ENCODE peak calls at places on chromosomes 13 and 19, in four cellular contexts. F, V, J and S are unnamed samples.

GRCh38 chr13:96996886-96997285 is 2.6 kb upstream of the OXGR1 start:
- DNase-seq in V (no peak), J (no peak), F (no peak), S (no peak)

GRCh38 chr19:7850429-7850819 is 20.4 kb downstream of the EVI5L start:
- DNase-seq in J (no peak), V (no peak), F (no peak), S (no peak)

GRCh38 chr19:19304186-19304975 is 15.9 kb downstream of the SUGP1 start:
- DNase-seq in V (peak), J (no peak), F (no peak), S (no peak)

GRCh38 chr19:17645339-17645963 is 42.7 kb downstream of the UNC13A start:
- DNase-seq in F (no peak), V (no peak), J (no peak), S (no peak)

GRCh38 chr19:49403404-49404187 is 15.5 kb downstream of the KASH5 start:
- DNase-seq in F (no peak), J (no peak), V (no peak), S (peak)

GRCh38 chr19:18558202-18558555 is 509 bp downstream of the KXD1 start:
- DNase-seq in V (no peak), F (no peak), J (no peak), S (peak)

GRCh38 chr13:46575321-46575721 is 22.4 kb downstream of the LRCH1 start:
- DNase-seq in F (no peak), V (no peak), J (no peak), S (no peak)

GRCh38 chr13:36395280-36395679 is 37.0 kb upstream of the CCNA1 start:
- DNase-seq in J (no peak), F (no peak), V (no peak), S (no peak)

GRCh38 chr19:48715681-48716171 is 3.8 kb downstream of the MAMSTR start:
- DNase-seq in V (no peak), J (no peak), F (peak), S (no peak)

GRCh38 chr19:56623006-56623405 is 20.0 kb upstream of the SMIM17 start:
- DNase-seq in V (no peak), F (no peak), J (no peak), S (no peak)

GRCh38 chr19:29448046-29448445 is 77.7 kb upstream of the VSTM2B start:
- DNase-seq in F (no peak), J (no peak), V (peak), S (no peak)

GRCh38 chr13:102816633-102817032 is 17.7 kb downstream of the BIVM start:
- DNase-seq in F (no peak), V (no peak), J (no peak), S (no peak)

GRCh38 chr13:102814793-102815192 is 15.9 kb downstream of the BIVM start:
- DNase-seq in V (no peak), F (no peak), J (no peak), S (no peak)

GRCh38 chr13:102812616-102813287 is 13.8 kb downstream of the BIVM start:
- DNase-seq in J (no peak), V (no peak), F (no peak), S (no peak)

GRCh38 chr13:102815788-102816187 is 16.9 kb downstream of the BIVM start:
- DNase-seq in F (no peak), V (no peak), J (no peak), S (no peak)

DNA sequence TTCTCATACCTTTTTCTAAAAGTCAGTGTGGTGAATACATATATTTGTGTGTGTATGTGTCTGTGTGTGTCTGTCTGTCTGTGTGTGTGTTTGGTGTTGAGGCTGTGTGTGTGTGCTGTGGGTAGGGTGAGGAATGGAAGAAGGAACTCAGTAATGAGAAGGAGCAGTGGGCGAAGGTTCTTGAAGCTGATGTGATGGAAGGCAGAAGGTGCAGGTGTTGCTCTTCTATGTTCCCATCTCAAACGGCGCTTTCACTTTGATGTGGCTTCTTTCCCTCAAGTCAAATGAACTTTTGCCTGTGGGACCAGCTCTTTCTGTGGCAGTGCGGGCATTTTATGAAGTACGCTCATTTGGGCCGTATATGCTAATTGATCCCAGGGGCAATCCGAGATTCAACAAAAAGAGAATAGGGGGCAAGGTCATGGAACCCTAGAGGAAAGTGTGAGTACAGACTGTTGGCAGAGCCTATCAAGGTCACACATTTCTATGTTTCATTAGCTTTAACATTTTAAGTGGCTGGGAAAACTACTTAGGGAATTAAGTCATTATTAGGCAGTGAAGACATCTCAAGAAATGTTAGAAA is 15.2 kb downstream of the BIVM start:
- DNase-seq in F (no peak), J (no peak), V (no peak), S (no peak)
- TF ChIP-seq POLR2A in F (no peak), J (no peak), V (no peak), S (no peak)

DNA sequence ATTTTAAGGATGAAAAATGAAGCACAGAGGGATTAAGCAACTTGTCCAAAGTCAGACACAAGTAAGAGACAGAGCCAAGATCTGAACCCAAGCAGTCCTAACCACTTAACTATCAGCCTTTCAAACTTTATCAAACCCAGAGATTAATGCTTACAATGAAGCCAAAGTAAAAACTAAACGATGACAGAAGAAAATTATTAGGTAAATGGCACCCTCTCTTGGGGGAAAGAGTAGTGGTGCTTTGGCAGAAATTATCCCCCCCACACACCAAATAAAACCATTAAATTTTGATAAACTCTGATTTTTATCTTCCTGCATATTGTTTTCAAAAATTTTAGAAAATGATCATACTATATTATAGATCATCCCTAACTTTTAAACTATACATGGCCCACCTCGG is 329.2 kb downstream of the SLC7A1 start:
- DNase-seq in J (no peak), F (no peak), V (no peak), S (no peak)
- TF ChIP-seq CTCF in J (no peak), F (no peak), V (no peak), S (no peak)

GRCh38 chr19:9828551-9829063 is 889 bp downstream of the UBL5 start:
- DNase-seq in V (no peak), F (no peak), J (no peak), S (no peak)

GRCh38 chr19:9823816-9824215 is 3.9 kb upstream of the UBL5 start:
- DNase-seq in F (no peak), J (no peak), V (no peak), S (no peak)

DNA sequence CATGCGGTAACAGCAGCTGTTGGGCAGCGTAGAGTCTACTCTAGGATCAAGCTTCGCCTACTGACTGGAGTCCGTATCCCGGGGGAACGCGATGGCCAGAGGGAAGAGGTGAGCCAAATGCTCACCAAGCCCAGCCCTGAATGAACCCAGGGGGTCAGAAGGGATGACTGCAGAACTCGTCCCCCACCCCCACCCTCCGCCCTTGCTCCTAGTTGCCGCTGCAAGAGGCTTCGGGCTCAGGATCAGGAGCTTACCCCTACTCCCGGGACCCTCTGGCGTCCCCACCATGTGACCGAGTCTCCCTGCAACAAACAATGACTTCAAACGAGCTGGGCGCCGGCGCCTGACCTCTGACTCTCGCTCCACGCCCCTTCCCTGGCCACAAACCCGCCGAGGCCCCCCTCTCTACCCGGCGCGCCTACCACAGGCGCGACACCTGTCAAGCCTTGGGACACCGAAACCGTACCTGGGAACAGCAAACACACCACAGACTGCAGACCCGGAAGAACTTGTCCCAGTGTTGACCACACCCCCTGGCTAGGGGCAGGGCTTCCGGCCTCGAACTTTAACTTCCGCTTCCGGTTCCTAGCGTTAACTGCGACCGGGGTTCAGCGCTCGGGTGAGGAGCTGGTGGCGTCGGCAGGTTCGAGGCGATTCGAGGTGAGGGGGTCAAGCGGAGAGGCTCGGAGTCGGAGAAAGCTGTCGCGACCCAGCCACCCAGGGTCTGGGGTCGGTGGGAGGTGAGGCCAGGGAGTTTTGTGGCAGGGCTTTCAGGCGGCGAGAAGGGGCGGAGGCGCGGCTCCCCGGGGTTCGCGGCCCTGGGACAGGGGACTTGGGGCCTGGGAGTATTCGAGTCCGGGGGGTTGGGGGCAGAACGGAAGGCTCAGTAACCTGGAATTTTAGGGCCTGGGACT is at the start of gene UBL5:
- DNase-seq in F (peak), J (peak), V (peak), S (peak)
- TF ChIP-seq POLR2A in F (peak), J (no peak), V (peak), S (no peak)

GRCh38 chr13:109700176-109700575 is 86.2 kb downstream of the IRS2 start:
- DNase-seq in J (no peak), V (peak), F (peak), S (peak)

GRCh38 chr13:109697936-109698335 is 88.4 kb downstream of the IRS2 start:
- DNase-seq in F (no peak), J (no peak), V (no peak), S (no peak)

GRCh38 chr13:109698779-109699178 is 87.6 kb downstream of the IRS2 start:
- DNase-seq in V (no peak), J (no peak), F (no peak), S (no peak)

GRCh38 chr13:109703250-109703649 is 83.1 kb downstream of the IRS2 start:
- DNase-seq in V (no peak), F (no peak), J (no peak), S (no peak)

GRCh38 chr13:109699628-109700071 is 86.7 kb downstream of the IRS2 start:
- DNase-seq in J (no peak), F (no peak), V (no peak), S (no peak)
- TF ChIP-seq CTCF in J (no peak), F (no peak), V (no peak), S (no peak)

GRCh38 chr19:11261431-11261901 is 858 bp downstream of the DOCK6 start:
- DNase-seq in J (no peak), F (peak), V (no peak), S (no peak)

GRCh38 chr19:11263726-11264125 is 1.4 kb upstream of the DOCK6 start:
- DNase-seq in J (no peak), F (no peak), V (no peak), S (no peak)

GRCh38 chr19:11260996-11261395 is 1.3 kb downstream of the DOCK6 start:
- DNase-seq in F (no peak), V (no peak), J (no peak), S (no peak)

GRCh38 chr19:11264452-11265176 is 2.3 kb upstream of the DOCK6 start:
- DNase-seq in V (peak), J (no peak), F (no peak), S (peak)

DNA sequence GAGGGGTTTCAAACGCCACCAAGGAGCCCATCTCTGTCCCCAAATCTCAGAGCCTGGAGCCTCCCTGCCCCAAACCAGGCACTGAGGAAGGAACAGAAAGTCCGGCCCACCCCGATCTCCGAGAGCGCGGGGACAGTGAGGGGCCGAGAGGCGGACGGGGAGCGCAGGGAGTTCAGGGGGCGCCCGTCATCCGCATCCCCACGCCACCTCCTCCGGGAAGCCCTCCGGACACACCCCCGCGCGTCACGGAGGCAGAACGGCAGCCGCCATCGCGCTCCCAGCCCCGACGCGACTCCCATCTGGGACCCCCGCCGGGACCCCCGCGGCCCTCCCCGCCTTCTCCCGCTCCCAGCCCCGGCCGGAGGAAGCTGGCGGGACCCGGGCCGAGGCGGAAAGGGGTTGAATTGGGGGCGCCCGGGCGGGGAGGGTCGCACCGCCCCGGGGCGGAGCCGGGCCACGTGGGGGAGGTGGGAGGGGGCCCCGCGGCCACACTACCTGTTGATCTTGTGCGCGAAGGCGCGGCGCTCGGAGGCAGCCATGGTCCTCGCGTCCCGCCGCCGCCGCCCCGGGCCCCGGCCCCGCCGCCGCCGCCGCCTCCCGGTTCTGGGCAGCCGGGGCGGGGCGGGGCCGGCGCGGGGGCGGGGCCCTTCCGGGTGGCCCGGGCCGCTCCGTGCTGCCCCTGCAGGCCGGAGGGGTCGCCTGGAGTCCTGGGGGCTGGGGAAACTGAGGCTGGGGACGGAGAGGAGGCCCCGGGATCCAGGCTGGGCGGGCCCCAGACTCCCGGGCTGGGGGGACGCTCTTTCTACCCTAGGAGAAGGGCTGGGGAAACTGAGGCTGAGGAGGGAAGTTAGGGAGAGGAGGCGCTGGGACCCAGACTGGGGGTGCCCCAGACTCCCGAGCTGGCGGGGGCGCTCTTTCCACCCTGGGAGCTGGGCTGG is at the start of gene DOCK6:
- DNase-seq in J (no peak), V (no peak), F (peak), S (peak)
- TF ChIP-seq POLR2A in J (no peak), V (no peak), F (no peak), S (no peak)